ENCODE peak calls at places on chromosomes 3 and 15, in six cellular contexts. One of them, this sample, is unnamed.

GRCh38 chr3:3799173-3800075 is at the start of gene LRRN1:
- DNase-seq in T-cell: peak; percentile 18
- DNase-seq in caudate nucleus: peak; percentile 86
- DNase-seq in islet precursor cell: peak; percentile 92
- DNase-seq in fibroblast of pulmonary artery: no peak
- DNase-seq in GM23248: peak; percentile 22
- DNase-seq in this sample: no peak

GRCh38 chr3:101643861-101644613 is 32.9 kb downstream of the ZBTB11 start:
- DNase-seq in T-cell: peak; percentile 22
- DNase-seq in caudate nucleus: no peak
- DNase-seq in islet precursor cell: no peak
- DNase-seq in fibroblast of pulmonary artery: peak; percentile 49
- DNase-seq in GM23248: peak; percentile 70
- DNase-seq in this sample: peak; percentile 37

GRCh38 chr3:12301031-12301430 is 12.2 kb downstream of the PPARG start:
- DNase-seq in T-cell: no peak
- DNase-seq in caudate nucleus: no peak
- DNase-seq in islet precursor cell: no peak
- DNase-seq in fibroblast of pulmonary artery: no peak
- DNase-seq in GM23248: no peak
- DNase-seq in this sample: no peak

GRCh38 chr15:42716626-42717025 is 20.3 kb downstream of the CDAN1 start:
- DNase-seq in T-cell: no peak
- DNase-seq in caudate nucleus: no peak
- DNase-seq in islet precursor cell: no peak
- DNase-seq in fibroblast of pulmonary artery: no peak
- DNase-seq in GM23248: peak; percentile 34
- DNase-seq in this sample: no peak

GRCh38 chr3:65939184-65939583 is 99.5 kb downstream of the MAGI1 start:
- DNase-seq in T-cell: no peak
- DNase-seq in caudate nucleus: no peak
- DNase-seq in islet precursor cell: no peak
- DNase-seq in fibroblast of pulmonary artery: no peak
- DNase-seq in GM23248: no peak
- DNase-seq in this sample: no peak

GRCh38 chr15:69305204-69305931 is 6.7 kb downstream of the PAQR5 start:
- DNase-seq in T-cell: no peak
- DNase-seq in caudate nucleus: no peak
- DNase-seq in islet precursor cell: peak; percentile 90
- DNase-seq in fibroblast of pulmonary artery: peak; percentile 90
- DNase-seq in GM23248: peak; percentile 95
- DNase-seq in this sample: peak; percentile 95

GRCh38 chr15:31212956-31213694 is 111.6 kb upstream of the TRPM1 start:
- DNase-seq in T-cell: no peak
- DNase-seq in caudate nucleus: no peak
- DNase-seq in islet precursor cell: no peak
- DNase-seq in fibroblast of pulmonary artery: no peak
- DNase-seq in GM23248: no peak
- DNase-seq in this sample: no peak

GRCh38 chr3:62332771-62333381 is 40.5 kb downstream of the FEZF2 start:
- DNase-seq in T-cell: no peak
- DNase-seq in caudate nucleus: no peak
- DNase-seq in islet precursor cell: no peak
- DNase-seq in fibroblast of pulmonary artery: peak; percentile 43
- DNase-seq in GM23248: peak; percentile 65
- DNase-seq in this sample: peak; percentile 21

GRCh38 chr3:179450901-179451334 is 352 bp downstream of the GNB4 start:
- DNase-seq in T-cell: peak; percentile 4
- DNase-seq in caudate nucleus: no peak
- DNase-seq in islet precursor cell: no peak
- DNase-seq in fibroblast of pulmonary artery: peak; percentile 32
- DNase-seq in GM23248: peak; percentile 72
- DNase-seq in this sample: peak; percentile 58

GRCh38 chr3:141333796-141334626 is 34.3 kb upstream of the ZBTB38 start:
- DNase-seq in T-cell: no peak
- DNase-seq in caudate nucleus: no peak
- DNase-seq in islet precursor cell: no peak
- DNase-seq in fibroblast of pulmonary artery: no peak
- DNase-seq in GM23248: peak; percentile 21
- DNase-seq in this sample: peak; percentile 78

GRCh38 chr15:59814409-59814808 is 125.3 kb upstream of the BNIP2 start:
- DNase-seq in T-cell: no peak
- DNase-seq in caudate nucleus: no peak
- DNase-seq in islet precursor cell: no peak
- DNase-seq in fibroblast of pulmonary artery: no peak
- DNase-seq in GM23248: no peak
- DNase-seq in this sample: no peak

GRCh38 chr3:73179601-73180000 is 118.1 kb downstream of the EBLN2 start:
- DNase-seq in T-cell: no peak
- DNase-seq in caudate nucleus: no peak
- DNase-seq in islet precursor cell: no peak
- DNase-seq in fibroblast of pulmonary artery: no peak
- DNase-seq in GM23248: no peak
- DNase-seq in this sample: no peak

GRCh38 chr3:15294914-15295313 is 37.5 kb downstream of the SH3BP5 start:
- DNase-seq in T-cell: no peak
- DNase-seq in caudate nucleus: no peak
- DNase-seq in islet precursor cell: no peak
- DNase-seq in fibroblast of pulmonary artery: no peak
- DNase-seq in GM23248: peak; percentile 55
- DNase-seq in this sample: no peak

GRCh38 chr15:41585140-41586047 is 26.4 kb downstream of the TYRO3 start:
- DNase-seq in T-cell: peak; percentile 5
- DNase-seq in caudate nucleus: peak; percentile 74
- DNase-seq in islet precursor cell: peak; percentile 85
- DNase-seq in fibroblast of pulmonary artery: peak; percentile 69
- DNase-seq in GM23248: peak; percentile 84
- DNase-seq in this sample: peak; percentile 74

GRCh38 chr3:98623572-98624280 is 30.3 kb upstream of the CPOX start:
- DNase-seq in T-cell: no peak
- DNase-seq in caudate nucleus: no peak
- DNase-seq in islet precursor cell: no peak
- DNase-seq in fibroblast of pulmonary artery: no peak
- DNase-seq in GM23248: no peak
- DNase-seq in this sample: no peak

GRCh38 chr3:65927576-65927975 is 111.1 kb downstream of the MAGI1 start:
- DNase-seq in T-cell: no peak
- DNase-seq in caudate nucleus: no peak
- DNase-seq in islet precursor cell: peak; percentile 56
- DNase-seq in fibroblast of pulmonary artery: no peak
- DNase-seq in GM23248: peak; percentile 23
- DNase-seq in this sample: no peak

GRCh38 chr15:27762471-27762870 is 336.6 kb downstream of the OCA2 start:
- DNase-seq in T-cell: no peak
- DNase-seq in caudate nucleus: no peak
- DNase-seq in islet precursor cell: no peak
- DNase-seq in fibroblast of pulmonary artery: no peak
- DNase-seq in GM23248: no peak
- DNase-seq in this sample: no peak

GRCh38 chr3:109772520-109772919 is 435.2 kb upstream of the DPPA4 start:
- DNase-seq in T-cell: no peak
- DNase-seq in caudate nucleus: no peak
- DNase-seq in islet precursor cell: no peak
- DNase-seq in fibroblast of pulmonary artery: no peak
- DNase-seq in GM23248: peak; percentile 6
- DNase-seq in this sample: no peak

GRCh38 chr15:83935774-83936173 is 281.9 kb downstream of the ADAMTSL3 start:
- DNase-seq in T-cell: no peak
- DNase-seq in caudate nucleus: no peak
- DNase-seq in islet precursor cell: no peak
- DNase-seq in fibroblast of pulmonary artery: no peak
- DNase-seq in GM23248: no peak
- DNase-seq in this sample: no peak

GRCh38 chr3:46080124-46080991 is 53.1 kb upstream of the XCR1 start:
- DNase-seq in T-cell: no peak
- DNase-seq in caudate nucleus: no peak
- DNase-seq in islet precursor cell: no peak
- DNase-seq in fibroblast of pulmonary artery: no peak
- DNase-seq in GM23248: peak; percentile 34
- DNase-seq in this sample: no peak

GRCh38 chr15:27017168-27017809 is 46.3 kb downstream of the GABRG3 start:
- DNase-seq in T-cell: no peak
- DNase-seq in caudate nucleus: peak; percentile 51
- DNase-seq in islet precursor cell: peak; percentile 88
- DNase-seq in fibroblast of pulmonary artery: peak; percentile 66
- DNase-seq in GM23248: peak; percentile 70
- DNase-seq in this sample: peak; percentile 30

GRCh38 chr3:194204036-194204792 is 68.3 kb downstream of the HES1 start:
- DNase-seq in T-cell: no peak
- DNase-seq in caudate nucleus: no peak
- DNase-seq in islet precursor cell: peak; percentile 61
- DNase-seq in fibroblast of pulmonary artery: no peak
- DNase-seq in GM23248: no peak
- DNase-seq in this sample: no peak

This sample was measured in mesenchymal stem cell.